ENCODE peak calls at places on chromosomes 16 and 17, in eight cellular contexts. O, W, R, X, S, D, I and G are unnamed samples. For H3K4me1, the result is how much of the 10 kb centered on the place peaks cover.

GRCh38 chr16:28587386-28587785 is 9.5 kb downstream of the SULT1A2 start:
- DNase-seq in O (peak), W (no peak), R (no peak), X (no peak), S (no peak), D (no peak), I (no peak), G (no peak)

GRCh38 chr17:80393491-80393890 is 21.5 kb upstream of the ENDOV start:
- DNase-seq in O (no peak), W (no peak), R (no peak), X (no peak), S (no peak), D (no peak), I (no peak), G (no peak)

GRCh38 chr16:82878466-82878865 is 251.7 kb downstream of the CDH13 start:
- DNase-seq in O (no peak), W (no peak), R (no peak), X (no peak), S (no peak), D (no peak), I (no peak), G (no peak)

GRCh38 chr17:28047806-28048205 is 5.3 kb downstream of the NLK start:
- DNase-seq in O (no peak), W (peak), R (no peak), X (no peak), S (no peak), D (no peak), I (no peak), G (no peak)

GRCh38 chr17:77332981-77333685 is 192.4 kb downstream of the SEC14L1 start:
- DNase-seq in O (no peak), W (no peak), R (no peak), X (no peak), S (no peak), D (peak), I (no peak), G (no peak)

GRCh38 chr16:30335598-30336474 is 19.3 kb downstream of the CD2BP2 start:
- DNase-seq in O (no peak), W (no peak), R (no peak), X (peak), S (no peak), D (no peak), I (peak), G (no peak)

GRCh38 chr17:8935194-8935593 is 30.3 kb downstream of the PIK3R5 start:
- DNase-seq in O (peak), W (peak), R (no peak), X (no peak), S (no peak), D (no peak), I (no peak), G (no peak)

GRCh38 chr17:48592592-48592991 is 987 bp downstream of the HOXB5 start:
- DNase-seq in O (no peak), W (no peak), R (no peak), X (no peak), S (no peak), D (no peak), I (no peak), G (no peak)

GRCh38 chr16:3534126-3534525 is 33.3 kb downstream of the CLUAP1 start:
- DNase-seq in O (no peak), W (no peak), R (no peak), X (no peak), S (no peak), D (no peak), I (no peak), G (no peak)

GRCh38 chr17:47660064-47660492 is 10.4 kb downstream of the KPNB1 start:
- DNase-seq in O (no peak), W (no peak), R (no peak), X (peak), S (no peak), D (no peak), I (no peak), G (no peak)

GRCh38 chr17:70172921-70173320 is 3.6 kb downstream of the KCNJ2 start:
- DNase-seq in O (no peak), W (no peak), R (no peak), X (no peak), S (no peak), D (no peak), I (no peak), G (no peak)

GRCh38 chr17:52154466-52154865 is 4.0 kb downstream of the CA10 start:
- DNase-seq in O (no peak), W (no peak), R (no peak), X (no peak), S (no peak), D (no peak), I (no peak), G (no peak)

GRCh38 chr17:40778466-40778865 is 3.9 kb downstream of the KRT27 start:
- DNase-seq in O (no peak), W (no peak), R (no peak), X (no peak), S (no peak), D (no peak), I (no peak), G (no peak)

GRCh38 chr16:51243836-51244483 is 92.9 kb upstream of the SALL1 start:
- DNase-seq in O (peak), W (no peak), R (no peak), X (no peak), S (no peak), D (no peak), I (peak), G (no peak)

GRCh38 chr16:53744449-53744848 is 40.5 kb downstream of the FTO start:
- DNase-seq in O (no peak), W (peak), R (no peak), X (no peak), S (no peak), D (no peak), I (peak), G (no peak)

GRCh38 chr16:17474572-17474971 is 3.8 kb upstream of the XYLT1 start:
- DNase-seq in O (no peak), W (no peak), R (no peak), X (no peak), S (no peak), D (no peak), I (no peak), G (no peak)

GRCh38 chr16:80480664-80481063 is 60.1 kb upstream of the DYNLRB2 start:
- DNase-seq in O (no peak), W (no peak), R (no peak), X (peak), S (no peak), D (no peak), I (no peak), G (no peak)
- TF ChIP-seq REST in O (no peak), W (no peak), R (no peak), X (no peak), S (no peak), D (no peak), I (no peak), G (no peak)

GRCh38 chr17:75477493-75477862 is 21.0 kb downstream of the TMEM94 start:
- DNase-seq in O (no peak), W (no peak), R (no peak), X (no peak), S (no peak), D (no peak), I (no peak), G (no peak)
- H3K4me1 ChIP-seq in O (under half), W (under half), R (under half), X (under half), S (under half), D (under half), I (under half), G (under half)

DNA sequence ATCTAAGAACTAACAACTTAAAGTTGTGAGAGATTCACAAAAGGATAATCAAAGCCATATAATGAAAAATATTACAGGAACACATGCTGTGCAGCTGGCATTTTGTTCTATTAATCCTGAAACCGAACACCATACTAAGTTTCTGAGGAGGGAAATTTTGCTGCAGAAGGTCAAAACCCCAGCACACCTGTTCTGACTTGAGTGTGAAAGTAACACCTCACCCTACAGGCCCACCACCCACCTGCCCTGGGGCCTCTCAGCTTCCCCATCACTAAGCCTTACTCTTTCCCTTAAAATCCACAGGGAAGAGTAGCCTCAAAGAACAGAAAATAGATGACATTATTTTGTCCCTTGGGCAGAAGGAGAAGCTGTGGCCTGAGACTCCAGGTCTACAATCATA is 44.8 kb downstream of the STAT5A start:
- DNase-seq in O (no peak), W (no peak), R (no peak), X (peak), S (no peak), D (no peak), I (no peak), G (no peak)
- TF ChIP-seq REST in O (no peak), W (no peak), R (no peak), X (no peak), S (no peak), D (no peak), I (no peak), G (no peak)

GRCh38 chr16:11620243-11621003 is 33.7 kb upstream of the LITAF start:
- DNase-seq in O (no peak), W (no peak), R (no peak), X (no peak), S (no peak), D (no peak), I (no peak), G (no peak)
- H3K4me1 ChIP-seq in O (under half), W (under half), R (under half), X (under half), S (under half), D (under half), I (under half), G (under half)